ENCODE peak calls at places on chromosome 15, in five cellular contexts. X is A549, U is ovary, C is uterus, L is lower leg skin. E is an unnamed sample.

GRCh38 chr15:40157748-40158447 is 3.0 kb upstream of the BUB1B start:
- DNase-seq in U (no peak), C (no peak), X (no peak), L (no peak), E (no peak)

GRCh38 chr15:56261854-56262509 is 18.3 kb upstream of the RFX7 start:
- DNase-seq in L (peak), U (no peak), X (peak), C (no peak), E (no peak)

GRCh38 chr15:60000113-60000823 is 3.8 kb upstream of the FOXB1 start:
- DNase-seq in X (no peak), C (no peak), L (no peak), U (no peak), E (no peak)

GRCh38 chr15:42705336-42705735 is 31.6 kb downstream of the CDAN1 start:
- DNase-seq in X (no peak), L (peak), U (no peak), C (no peak), E (no peak)

GRCh38 chr15:77831989-77832388 is 199.3 kb upstream of the LINGO1 start:
- DNase-seq in X (no peak), U (no peak), L (no peak), C (no peak), E (no peak)

GRCh38 chr15:92394327-92395175 is 870 bp downstream of the ST8SIA2 start:
- DNase-seq in X (no peak), L (no peak), C (no peak), U (no peak), E (no peak)

GRCh38 chr15:100209204-100209603 is 132.6 kb downstream of the ADAMTS17 start:
- DNase-seq in U (no peak), X (no peak), L (no peak), C (no peak), E (no peak)

GRCh38 chr15:42313463-42313862 is 40.2 kb upstream of the TMEM87A start:
- DNase-seq in L (no peak), C (no peak), X (no peak), U (no peak), E (no peak)

GRCh38 chr15:66879968-66880367 is 177.9 kb downstream of the SMAD6 start:
- DNase-seq in C (no peak), X (no peak), U (no peak), L (peak), E (peak)

GRCh38 chr15:76337739-76338554 is 1.4 kb downstream of the ISL2 start:
- DNase-seq in U (no peak), X (no peak), L (peak), C (no peak), E (no peak)

GRCh38 chr15:76335851-76336253 is 721 bp upstream of the ISL2 start:
- DNase-seq in C (no peak), U (no peak), L (peak), X (no peak), E (no peak)

GRCh38 chr15:76337047-76337738 is 620 bp downstream of the ISL2 start:
- DNase-seq in C (no peak), X (peak), U (no peak), L (peak), E (no peak)

GRCh38 chr15:76335129-76335850 is 1.3 kb upstream of the ISL2 start:
- DNase-seq in U (no peak), X (no peak), L (peak), C (no peak), E (no peak)

DNA sequence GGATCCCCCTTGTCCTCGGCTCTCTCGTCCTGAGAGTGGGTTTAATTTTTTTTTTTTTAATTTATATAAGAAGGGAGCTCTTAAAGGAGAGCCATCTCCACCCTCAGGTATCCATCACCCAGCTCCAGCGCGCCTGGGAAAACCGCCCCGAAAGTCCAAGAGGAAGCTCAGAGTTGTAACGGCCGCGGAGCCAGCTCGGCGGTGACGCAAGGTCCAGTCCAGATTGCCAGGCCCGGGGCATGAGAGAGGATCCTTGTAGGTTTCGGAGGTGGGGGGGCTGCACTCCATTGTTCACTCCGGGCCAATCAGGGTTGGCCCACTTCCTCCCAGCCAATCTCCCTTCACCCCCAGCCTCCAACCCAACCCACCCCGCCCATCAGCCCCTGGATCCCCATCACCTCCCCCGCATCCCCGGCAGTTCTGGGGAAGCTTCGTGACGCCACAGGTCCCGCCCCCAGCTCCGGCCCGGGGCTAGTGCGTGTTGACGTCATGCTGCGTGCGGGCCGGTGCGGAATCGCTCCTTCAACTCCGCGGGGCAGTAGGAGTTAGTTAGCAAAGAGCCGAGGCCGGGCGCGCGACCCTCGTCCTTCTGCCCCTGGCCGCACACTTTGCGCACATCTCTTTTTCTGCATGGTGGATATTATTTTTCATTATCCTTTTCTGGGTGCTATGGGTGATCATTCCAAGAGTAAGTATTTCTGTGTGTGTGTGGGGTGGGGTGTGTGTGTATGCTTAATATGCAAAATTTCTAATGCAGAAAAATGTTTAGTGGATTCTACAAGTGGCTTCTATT is at the start of gene ISL2:
- DNase-seq in U (no peak), X (peak), C (no peak), L (peak), E (no peak)
- TF ChIP-seq POLR2A in U (no peak), X (peak), C (no peak), L (no peak), E (no peak)

DNA sequence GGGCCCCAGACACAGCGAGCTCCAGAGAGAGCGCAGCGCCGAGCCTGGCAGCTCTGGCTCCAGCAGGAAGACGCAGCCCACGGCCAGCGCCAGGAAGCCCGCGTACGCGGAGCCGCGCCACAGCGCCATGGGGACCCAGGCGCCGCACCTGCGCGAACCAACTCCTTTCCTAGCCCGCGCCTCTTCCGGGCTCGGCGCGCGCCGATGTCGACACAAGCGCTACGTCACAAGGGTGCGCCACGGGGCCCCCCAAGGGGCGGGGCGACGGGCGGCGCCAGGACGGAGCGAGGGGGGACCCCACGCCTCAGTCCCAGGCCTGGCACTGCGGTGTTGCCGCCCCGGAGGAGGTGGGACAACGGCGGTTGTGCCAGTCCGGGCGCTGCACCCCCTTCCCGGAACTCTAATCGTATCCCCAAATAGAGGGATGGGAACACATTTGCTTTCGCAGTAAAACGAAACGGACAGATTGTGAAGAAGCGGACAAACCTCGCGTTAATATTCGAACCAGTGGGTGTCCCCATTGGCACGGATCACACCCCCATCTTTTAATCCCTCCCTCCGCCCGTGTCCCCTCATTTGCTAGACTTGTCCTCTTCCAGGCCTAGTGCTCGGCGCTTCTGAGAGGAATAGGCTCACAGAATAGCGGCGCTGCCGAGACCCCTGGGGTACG is at the start of gene ADPGK:
- DNase-seq in C (peak), L (peak), U (peak), X (peak), E (peak)
- TF ChIP-seq POLR2A in C (peak), L (peak), U (peak), X (peak), E (peak)

GRCh38 chr15:73946795-73947370 is 20.6 kb downstream of the LOXL1 start:
- DNase-seq in U (no peak), C (no peak), X (no peak), L (no peak), E (no peak)

GRCh38 chr15:73944161-73945099 is 18.2 kb downstream of the LOXL1 start:
- DNase-seq in L (no peak), U (no peak), C (no peak), X (no peak), E (no peak)

GRCh38 chr15:73946046-73946678 is 19.9 kb downstream of the LOXL1 start:
- DNase-seq in C (no peak), U (no peak), X (no peak), L (no peak), E (no peak)

GRCh38 chr15:73942751-73943270 is 16.5 kb downstream of the LOXL1 start:
- DNase-seq in L (no peak), X (no peak), U (no peak), C (no peak), E (no peak)

DNA sequence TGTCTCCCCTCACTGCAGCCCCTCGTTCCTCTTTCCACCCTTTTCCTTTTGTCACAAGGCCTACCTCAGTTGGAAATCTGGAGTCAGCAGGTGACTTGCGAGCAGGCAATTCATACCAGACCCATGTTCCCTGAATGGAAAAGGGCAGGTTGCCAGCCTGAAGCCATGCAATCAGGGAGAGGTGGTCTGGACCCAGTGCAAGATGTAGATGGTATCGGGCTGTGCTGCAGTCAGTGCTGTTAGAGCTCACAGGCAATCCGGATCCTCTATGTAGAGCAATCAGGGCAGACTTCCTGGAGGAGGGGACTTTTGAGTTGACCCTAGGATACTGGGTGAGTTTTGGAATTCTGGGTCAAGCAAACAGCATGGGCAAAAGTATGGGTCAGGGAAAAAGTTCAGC is 18.8 kb downstream of the LOXL1 start:
- DNase-seq in C (no peak), U (no peak), L (no peak), X (no peak), E (no peak)
- TF ChIP-seq POLR2A in C (no peak), U (no peak), L (no peak), X (no peak), E (no peak)

GRCh38 chr15:90594297-90594696 is 64.6 kb downstream of the CRTC3 start:
- DNase-seq in C (peak), X (peak), U (peak), L (peak), E (peak)
- TF ChIP-seq POLR2A in C (no peak), X (no peak), U (no peak), L (no peak), E (no peak)

DNA sequence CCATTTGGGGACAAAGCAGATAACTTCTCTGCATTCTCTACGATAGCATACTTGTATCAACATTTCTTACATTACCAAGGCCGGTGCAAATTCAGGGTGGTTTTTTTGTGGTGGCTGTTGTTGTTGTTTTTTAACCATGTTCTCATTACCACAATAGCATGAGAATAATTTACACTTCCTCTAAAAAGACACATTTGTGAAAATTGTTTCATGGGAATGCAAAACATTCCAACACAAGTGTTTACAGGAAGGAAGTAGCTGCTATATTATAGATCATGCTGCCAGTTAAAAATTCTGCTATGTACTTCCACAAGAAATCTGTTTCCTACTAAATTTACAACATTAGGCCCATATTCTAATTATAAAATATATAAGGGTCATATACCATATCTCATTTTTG is 60.3 kb downstream of the UACA start:
- DNase-seq in X (no peak), C (no peak), U (no peak), L (no peak), E (no peak)
- TF ChIP-seq POLR2A in X (no peak), C (no peak), U (no peak), L (no peak), E (no peak)

DNA sequence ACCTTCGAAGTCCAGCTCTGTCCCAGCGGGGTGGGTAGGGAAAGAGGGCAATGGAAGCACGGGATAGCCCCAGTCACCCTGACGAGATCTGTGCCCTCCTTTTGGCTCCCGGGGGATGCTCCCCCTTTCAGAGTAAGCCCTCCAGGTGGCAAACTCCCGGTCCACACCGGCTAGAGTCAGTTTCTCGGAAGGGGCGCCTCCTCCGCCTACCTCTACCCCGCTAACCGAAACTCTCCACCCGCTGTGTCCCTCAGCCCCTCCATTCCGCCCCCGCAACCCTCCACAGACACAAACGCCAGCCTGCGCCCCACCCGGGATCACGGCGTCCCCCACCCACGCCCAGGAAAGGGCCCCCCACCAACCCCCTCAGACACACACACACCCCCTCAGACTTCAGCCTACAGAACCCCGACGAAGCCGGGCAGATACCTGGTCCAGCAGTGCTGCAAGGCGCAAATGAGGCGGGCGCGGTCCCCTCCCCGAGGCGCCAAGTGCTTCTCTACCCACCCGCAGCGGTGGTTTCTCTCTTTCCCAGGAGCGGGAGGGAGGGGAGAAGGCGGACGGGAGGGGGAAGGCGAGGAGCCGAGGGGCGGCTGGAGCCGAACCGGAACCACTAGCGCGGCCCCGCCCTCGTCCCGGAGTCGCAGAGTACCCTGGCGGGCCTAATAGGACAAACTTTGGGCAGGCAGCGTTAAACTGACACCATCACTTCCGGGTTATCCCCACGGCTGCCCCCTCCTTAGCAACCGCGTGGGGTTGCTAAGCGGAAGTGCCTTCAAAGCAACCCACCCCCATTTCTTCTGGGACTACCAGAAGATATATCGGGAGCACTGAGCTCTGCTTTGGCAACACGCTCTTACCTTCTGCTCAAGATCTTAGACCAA is at the start of gene CSNK1G1:
- DNase-seq in U (peak), X (peak), L (peak), C (peak), E (peak)
- TF ChIP-seq POLR2A in U (no peak), X (peak), L (no peak), C (no peak), E (peak)

DNA sequence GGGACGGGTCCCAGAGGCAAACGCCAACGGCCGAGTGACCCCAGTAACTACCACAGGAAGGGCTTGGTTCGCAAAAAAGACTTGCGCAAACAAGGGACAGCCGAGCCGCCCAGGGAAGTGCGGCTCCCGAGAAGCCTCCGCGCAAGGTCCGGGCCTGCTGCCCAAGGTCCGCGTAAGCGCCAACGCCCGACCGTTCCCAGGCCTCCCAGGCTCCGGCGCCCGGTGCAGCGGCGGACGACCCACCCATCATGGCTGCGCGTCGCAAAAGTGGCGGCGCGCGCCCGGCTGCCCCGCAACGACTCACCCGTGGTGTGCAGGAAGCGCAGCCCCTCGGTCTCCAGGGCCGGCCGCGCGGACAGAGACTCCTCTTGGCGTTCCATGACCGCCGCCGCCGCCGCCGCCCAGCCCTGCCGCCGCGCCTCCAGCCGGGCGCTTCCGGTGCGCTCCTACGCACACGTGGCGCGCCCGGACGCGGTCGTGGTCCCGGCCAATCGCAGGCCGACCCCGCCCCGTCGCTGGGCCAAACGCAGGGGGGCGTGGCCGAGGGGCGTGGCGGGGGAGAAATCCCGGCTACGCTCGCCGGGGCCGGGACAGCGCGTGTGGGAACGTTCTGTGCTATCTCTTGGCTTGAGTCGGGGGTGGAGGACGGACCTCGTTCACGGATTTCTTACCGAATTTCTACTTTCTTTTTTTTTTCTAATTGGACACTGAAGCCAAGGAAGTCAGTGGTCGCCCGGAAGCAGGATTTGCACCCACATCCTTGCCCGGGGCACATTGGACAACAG is at the start of gene SELENOS:
- DNase-seq in X (peak), U (peak), L (peak), C (peak), E (peak)
- TF ChIP-seq POLR2A in X (peak), U (peak), L (peak), C (peak), E (peak)

GRCh38 chr15:51622269-51623180 is at the start of gene DMXL2:
- DNase-seq in U (peak), X (peak), L (peak), C (peak), E (peak)
- TF ChIP-seq POLR2A in U (no peak), X (peak), L (no peak), C (no peak), E (peak)

DNA sequence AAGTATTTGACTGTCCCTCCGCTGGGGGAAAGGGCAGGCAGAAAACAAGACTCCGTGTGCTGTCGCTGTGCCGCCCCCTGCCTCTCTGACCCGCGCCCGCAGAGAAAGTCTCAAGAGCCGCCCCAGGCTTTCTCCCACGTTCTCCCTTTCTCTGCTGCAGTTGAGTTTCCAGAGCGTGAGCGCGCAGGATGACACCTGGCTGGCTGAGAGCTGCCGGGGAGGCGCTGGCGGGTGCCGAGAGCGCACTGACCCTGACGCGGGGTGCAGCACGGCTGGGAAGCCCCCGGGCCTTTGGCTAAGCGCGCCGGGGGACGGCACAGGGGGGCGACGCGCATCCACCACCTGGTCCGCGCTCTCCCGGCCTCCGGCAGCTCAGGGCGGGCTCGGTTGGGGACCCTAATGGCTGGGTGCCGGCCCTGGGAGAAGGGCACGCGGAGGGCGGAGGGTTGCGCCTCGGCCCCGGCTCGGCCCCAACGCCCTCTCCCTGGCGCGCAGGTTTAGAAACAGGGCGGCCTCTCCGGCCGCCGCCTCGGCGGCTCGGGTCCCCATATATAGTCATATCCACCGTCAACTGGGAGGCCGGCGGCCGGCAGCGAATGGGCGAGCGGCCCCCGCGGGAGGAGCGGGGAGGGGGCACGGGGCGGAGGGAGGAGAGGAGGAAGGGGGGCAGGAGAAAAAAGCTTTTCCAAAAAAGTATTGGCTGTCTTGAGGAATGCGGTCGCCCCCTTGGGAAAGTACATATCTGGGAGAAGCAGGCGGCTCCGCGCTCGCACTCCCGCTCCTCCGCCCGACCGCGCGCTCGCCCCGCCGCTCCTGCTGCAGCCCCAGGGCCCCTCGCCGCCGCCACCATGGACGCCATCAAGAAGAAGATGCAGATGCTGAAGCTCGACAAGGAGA is at the start of gene TPM1:
- DNase-seq in X (peak), U (peak), L (peak), C (peak), E (peak)
- TF ChIP-seq POLR2A in X (peak), U (peak), L (peak), C (peak), E (peak)